ENCODE peak calls at places on chromosomes 6 and 20, in six cellular contexts. M is G401, U is posterior cingulate gyrus, B is GM13977, P is Kasumi-1, A is EL. I is an unnamed sample.

GRCh38 chr6:38375341-38375740 is 264.4 kb downstream of the BTBD9 start:
- DNase-seq in A (peak; percentile 20), B (no peak), P (no peak), U (no peak), M (no peak), I (no peak)

GRCh38 chr6:101779051-101779844 is 385.7 kb downstream of the GRIK2 start:
- DNase-seq in U (no peak), P (no peak), A (peak; percentile 45), M (no peak), B (no peak), I (no peak)

GRCh38 chr6:105993341-105993740 is 92.8 kb upstream of the PRDM1 start:
- DNase-seq in P (no peak), M (peak; percentile 19), U (no peak), B (no peak), A (peak; percentile 36), I (no peak)

GRCh38 chr6:132198896-132199295 is 202.4 kb downstream of the MOXD1 start:
- DNase-seq in U (no peak), B (no peak), P (no peak), A (peak; percentile 78), M (no peak), I (no peak)

GRCh38 chr20:57088436-57088835 is 178.0 kb downstream of the BMP7 start:
- DNase-seq in U (no peak), A (no peak), P (no peak), M (no peak), B (no peak), I (no peak)

GRCh38 chr6:19399406-19399805 is 437.8 kb upstream of the ID4 start:
- DNase-seq in B (no peak), A (peak; percentile 6), M (peak; percentile 87), P (no peak), U (peak; percentile 36), I (no peak)

GRCh38 chr20:46083101-46083500 is 6.7 kb downstream of the NCOA5 start:
- DNase-seq in M (no peak), P (no peak), U (no peak), B (no peak), A (no peak), I (no peak)

GRCh38 chr6:75334266-75335040 is 49.9 kb upstream of the TMEM30A start:
- DNase-seq in B (no peak), P (no peak), M (no peak), A (peak; percentile 65), U (no peak), I (no peak)

GRCh38 chr6:105357147-105357546 is 45.7 kb downstream of the PREP start:
- DNase-seq in U (no peak), M (no peak), P (no peak), B (no peak), A (no peak), I (no peak)

GRCh38 chr6:112202639-112203341 is 51.6 kb downstream of the LAMA4 start:
- DNase-seq in B (no peak), M (no peak), A (peak; percentile 36), U (no peak), P (no peak), I (no peak)

GRCh38 chr20:21522479-21523397 is 8.9 kb upstream of the NKX2-2 start:
- DNase-seq in P (no peak), A (no peak), B (peak; percentile 30), M (no peak), U (peak; percentile 85), I (peak; percentile 3)

GRCh38 chr20:33649201-33649631 is 12.9 kb upstream of the C20orf144 start:
- DNase-seq in P (no peak), B (no peak), A (no peak), M (no peak), U (peak; percentile 74), I (no peak)

GRCh38 chr6:35052694-35053565 is 88.2 kb downstream of the TCP11 start:
- DNase-seq in M (peak; percentile 90), B (no peak), P (peak; percentile 72), A (no peak), U (peak; percentile 57), I (no peak)

GRCh38 chr6:168299541-168300511 is 19.8 kb downstream of the DACT2 start:
- DNase-seq in B (no peak), P (no peak), U (no peak), M (no peak), A (no peak), I (no peak)

GRCh38 chr20:59153832-59154231 is 9.8 kb upstream of the ZNF831 start:
- DNase-seq in U (no peak), P (no peak), M (no peak), B (no peak), A (no peak), I (no peak)

GRCh38 chr20:54234991-54235390 is 27.1 kb downstream of the PFDN4 start:
- DNase-seq in A (no peak), P (no peak), U (no peak), B (no peak), M (no peak), I (no peak)

GRCh38 chr6:6384520-6384919 is 64.1 kb upstream of the F13A1 start:
- DNase-seq in B (no peak), U (no peak), P (no peak), A (no peak), M (no peak), I (no peak)

GRCh38 chr20:32003325-32003724 is 6.9 kb upstream of the CCM2L start:
- DNase-seq in B (no peak), P (no peak), M (no peak), U (no peak), A (no peak), I (no peak)

GRCh38 chr20:1912056-1912455 is 16.8 kb downstream of the SIRPA start:
- DNase-seq in U (no peak), A (no peak), M (peak; percentile 56), B (no peak), P (no peak), I (no peak)

GRCh38 chr6:157273756-157274088 is 49.6 kb downstream of the TMEM242 start:
- DNase-seq in P (peak; percentile 59), M (no peak), B (peak; percentile 85), U (no peak), A (no peak), I (no peak)

GRCh38 chr6:44152109-44152461 is 6.5 kb upstream of the CAPN11 start:
- DNase-seq in B (no peak), P (no peak), M (no peak), U (no peak), A (no peak), I (no peak)

GRCh38 chr6:65126667-65127066 is 580.4 kb downstream of the EYS start:
- DNase-seq in B (no peak), U (no peak), P (no peak), M (no peak), A (no peak), I (no peak)

GRCh38 chr20:10137533-10137932 is 81.1 kb upstream of the SNAP25 start:
- DNase-seq in A (no peak), M (no peak), P (no peak), U (no peak), B (no peak), I (no peak)

GRCh38 chr20:23569570-23569969 is 1.3 kb upstream of the CST9L start:
- DNase-seq in P (no peak), A (no peak), M (no peak), U (no peak), B (no peak), I (no peak)

GRCh38 chr6:77740380-77740779 is 87.5 kb downstream of the MEI4 start:
- DNase-seq in B (peak; percentile 21), A (peak; percentile 4), M (no peak), P (peak; percentile 44), U (no peak), I (no peak)

GRCh38 chr6:133553652-133554051 is 312.5 kb downstream of the EYA4 start:
- DNase-seq in B (peak; percentile 23), P (peak; percentile 68), M (peak; percentile 61), A (peak; percentile 53), U (peak; percentile 27), I (no peak)

GRCh38 chr6:44699082-44699481 is 311.6 kb downstream of the CDC5L start:
- DNase-seq in P (no peak), B (no peak), U (no peak), A (no peak), M (no peak), I (no peak)

GRCh38 chr6:17957488-17957887 is 29.9 kb downstream of the KIF13A start:
- DNase-seq in P (no peak), A (no peak), U (no peak), B (no peak), M (no peak), I (no peak)

GRCh38 chr6:115969930-115970273 is 90.8 kb downstream of the FRK start:
- DNase-seq in M (no peak), U (no peak), P (no peak), A (peak; percentile 49), B (no peak), I (no peak)

GRCh38 chr6:108277831-108278230 is 17.0 kb upstream of the SNX3 start:
- DNase-seq in P (no peak), U (no peak), M (no peak), A (peak; percentile 29), B (no peak), I (no peak)

GRCh38 chr20:56454754-56455153 is 13.7 kb upstream of the RTF2 start:
- DNase-seq in A (no peak), B (peak; percentile 79), U (no peak), M (no peak), P (no peak), I (no peak)

I was measured in breast epithelium.